ENCODE peak calls at places on chromosomes 7 and 10, in seven cellular contexts. K is mesenchymal stem cell, I is mesendoderm, J is neuronal stem cell, A is trophoblast cell, H is H9, D is H1. Y is an unnamed sample.

GRCh38 chr10:23106508-23106907 is 11.1 kb downstream of the MSRB2 start:
- DNase-seq in D (no peak), J (no peak), K (no peak), H (peak), I (no peak), A (no peak), Y (no peak)

GRCh38 chr7:16708980-16709379 is 44.6 kb upstream of the TSPAN13 start:
- DNase-seq in D (no peak), J (no peak), H (no peak), K (peak), A (peak), I (peak), Y (peak)

GRCh38 chr7:35729061-35729783 is 34.3 kb upstream of the HERPUD2 start:
- DNase-seq in H (no peak), K (no peak), J (no peak), I (no peak), D (no peak), A (no peak), Y (no peak)

GRCh38 chr7:74511360-74511759 is 57.7 kb downstream of the GTF2IRD1 start:
- DNase-seq in I (no peak), D (no peak), A (no peak), K (no peak), H (no peak), J (no peak), Y (peak)

GRCh38 chr7:139431459-139431858 is 52.0 kb downstream of the KLRG2 start:
- DNase-seq in I (no peak), J (no peak), D (no peak), K (no peak), H (no peak), A (no peak), Y (peak)

GRCh38 chr7:129831424-129832058 is 121.2 kb downstream of the UBE2H start:
- DNase-seq in H (no peak), I (peak), K (peak), A (peak), D (no peak), J (peak), Y (peak)

GRCh38 chr7:82416402-82416801 is 27.2 kb downstream of the CACNA2D1 start:
- DNase-seq in J (no peak), K (no peak), A (no peak), H (no peak), D (no peak), I (no peak), Y (no peak)

GRCh38 chr7:151539055-151539714 is 19.5 kb upstream of the RHEB start:
- DNase-seq in H (peak), A (no peak), I (peak), J (peak), K (peak), D (no peak), Y (peak)

GRCh38 chr10:77710081-77710551 is 72.5 kb upstream of the KCNMA1 start:
- DNase-seq in H (peak), D (peak), J (no peak), A (no peak), K (no peak), I (peak), Y (no peak)

GRCh38 chr7:31850066-31850465 is 163.1 kb downstream of the PPP1R17 start:
- DNase-seq in H (no peak), K (peak), J (no peak), I (no peak), D (no peak), A (no peak), Y (peak)

GRCh38 chr7:55105952-55106351 is 87.1 kb downstream of the EGFR start:
- DNase-seq in A (no peak), I (peak), D (no peak), K (no peak), J (no peak), H (no peak), Y (no peak)

GRCh38 chr10:110446954-110447608 is 50.6 kb upstream of the DUSP5 start:
- DNase-seq in I (peak), J (no peak), K (peak), H (no peak), A (peak), D (no peak), Y (peak)

GRCh38 chr10:103077491-103078308 is 115.4 kb downstream of the NT5C2 start:
- DNase-seq in K (no peak), I (peak), A (no peak), D (no peak), J (no peak), H (no peak), Y (no peak)
- H2AK5ac ChIP-seq in K (no peak), I (no peak), A (no peak), D (no peak), J (no peak), H (no peak), Y (no peak)

GRCh38 chr10:11231285-11231684 is 213.6 kb downstream of the CELF2 start:
- DNase-seq in D (no peak), J (no peak), K (no peak), H (no peak), I (no peak), A (no peak), Y (no peak)
- H2AK5ac ChIP-seq in D (no peak), J (no peak), K (no peak), H (no peak), I (no peak), A (no peak), Y (no peak)

GRCh38 chr10:89309646-89310045 is 7.8 kb downstream of the IFIT2 start:
- DNase-seq in I (no peak), D (no peak), A (no peak), K (no peak), J (no peak), H (no peak), Y (no peak)
- H2AK5ac ChIP-seq in I (no peak), D (no peak), A (no peak), K (no peak), J (no peak), H (no peak), Y (no peak)

DNA sequence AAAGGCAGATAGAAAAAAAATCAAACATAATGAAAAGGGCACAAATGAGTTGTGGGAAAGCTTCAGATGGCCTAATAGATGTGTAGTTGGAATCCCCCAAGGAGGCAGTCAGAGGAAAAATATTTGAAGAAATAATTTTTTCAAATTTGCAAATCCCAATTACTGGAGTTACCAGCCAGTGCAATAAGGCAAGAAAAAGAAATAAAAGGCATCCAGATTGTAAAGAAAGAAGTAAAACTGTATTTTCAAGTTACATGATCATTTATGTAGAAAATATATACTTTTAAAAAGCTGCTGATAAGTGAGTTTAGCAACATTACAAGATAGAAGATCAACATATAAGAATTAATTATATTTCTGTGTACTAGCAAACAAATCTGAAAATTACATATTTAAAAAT is 329.0 kb downstream of the SDK1 start:
- DNase-seq in A (no peak), D (no peak), H (no peak), J (no peak), I (no peak), K (no peak), Y (no peak)
- H2AK5ac ChIP-seq in A (no peak), D (no peak), H (no peak), J (no peak), I (no peak), K (no peak), Y (no peak)

GRCh38 chr7:3280445-3280844 is 20.6 kb upstream of the SDK1 start:
- DNase-seq in D (no peak), H (no peak), K (no peak), A (no peak), I (no peak), J (no peak), Y (peak)
- H2AK5ac ChIP-seq in D (no peak), H (no peak), K (no peak), A (no peak), I (no peak), J (no peak), Y (no peak)

DNA sequence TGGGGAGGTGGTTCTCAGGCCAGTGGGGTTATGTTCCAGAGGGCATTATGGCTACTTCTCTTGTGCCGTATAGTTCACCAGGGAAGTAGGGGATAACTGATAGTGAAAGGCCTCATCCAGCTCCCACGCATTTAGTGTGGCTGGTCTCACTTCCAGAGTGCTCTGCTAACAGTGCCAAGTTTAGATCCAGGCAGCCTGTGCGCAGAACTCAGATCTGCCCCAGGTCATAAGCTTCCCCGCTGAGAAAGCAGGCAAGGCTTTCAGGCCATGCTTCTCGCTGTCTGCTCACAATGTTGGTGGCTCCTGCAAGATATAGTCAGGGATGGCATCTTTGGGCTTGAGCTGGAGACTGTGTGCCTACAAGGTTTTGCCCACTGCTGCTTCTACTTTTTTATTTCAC is 11.3 kb downstream of the AGK start:
- DNase-seq in H (no peak), A (no peak), J (no peak), K (no peak), I (no peak), D (no peak), Y (no peak)
- H2AK5ac ChIP-seq in H (no peak), A (no peak), J (no peak), K (no peak), I (no peak), D (peak), Y (no peak)

GRCh38 chr7:90708841-90709317 is 112.8 kb downstream of the CDK14 start:
- DNase-seq in H (peak), K (peak), D (no peak), I (peak), J (no peak), A (no peak), Y (no peak)

GRCh38 chr7:90709501-90710465 is 113.7 kb downstream of the CDK14 start:
- DNase-seq in H (no peak), I (peak), A (no peak), K (peak), J (no peak), D (no peak), Y (peak)

GRCh38 chr7:90706067-90706716 is 110.1 kb downstream of the CDK14 start:
- DNase-seq in A (no peak), K (peak), D (no peak), J (no peak), H (no peak), I (no peak), Y (peak)

GRCh38 chr7:90713628-90714027 is 117.5 kb downstream of the CDK14 start:
- DNase-seq in A (no peak), J (no peak), D (no peak), K (no peak), H (no peak), I (no peak), Y (no peak)

GRCh38 chr7:90710466-90710850 is 114.3 kb downstream of the CDK14 start:
- DNase-seq in D (no peak), A (no peak), H (no peak), K (no peak), I (no peak), J (no peak), Y (no peak)
- H2AK5ac ChIP-seq in D (no peak), A (no peak), H (no peak), K (peak), I (no peak), J (no peak), Y (no peak)

GRCh38 chr10:60096761-60097513 is 190.6 kb upstream of the CCDC6 start:
- DNase-seq in J (no peak), D (no peak), I (no peak), A (no peak), H (no peak), K (peak), Y (no peak)
- H2AK5ac ChIP-seq in J (no peak), D (no peak), I (no peak), A (no peak), H (no peak), K (no peak), Y (no peak)

DNA sequence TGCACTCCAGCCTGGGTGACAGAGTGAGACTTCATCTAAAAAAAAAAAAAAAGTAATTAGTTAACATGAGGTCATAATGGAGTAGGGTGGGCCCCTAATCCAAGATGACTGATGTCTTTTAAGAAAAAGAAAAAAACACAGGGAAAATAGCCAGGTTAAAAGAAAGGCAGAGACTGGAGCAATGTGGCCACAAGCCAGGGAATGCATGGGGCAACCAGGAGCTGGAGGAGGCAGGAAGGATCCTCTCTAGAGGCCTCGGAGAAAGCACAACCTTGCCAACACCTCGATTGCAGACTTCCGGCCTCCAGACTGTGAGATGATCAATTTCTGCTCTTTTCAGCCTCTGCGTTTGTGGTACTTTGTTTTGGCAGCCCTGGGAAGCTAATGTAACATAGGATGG is 121.5 kb downstream of the ITIH5 start:
- DNase-seq in H (no peak), K (no peak), D (no peak), I (no peak), J (no peak), A (no peak), Y (no peak)
- H2AK5ac ChIP-seq in H (no peak), K (no peak), D (no peak), I (no peak), J (no peak), A (no peak), Y (no peak)